ENCODE peak calls at places on chromosomes 6 and 20, in ten cellular contexts. K is suprapubic skin, H is PC-3, N is astrocyte, W is A549, S is psoas muscle, O is HepG2, F is pancreas, I is mammary epithelial cell, Q is GM12864. C is an unnamed sample.

GRCh38 chr20:50144362-50144761 is 9.2 kb downstream of the PEDS1 start:
- DNase-seq in K (peak; percentile 87), H (peak; percentile 73), N (peak; percentile 98), W (peak; percentile 89), S (peak; percentile 83), O (peak; percentile 81), F (no peak), I (peak; percentile 100), Q (no peak), C (no peak)

GRCh38 chr6:120202878-120203277 is 853.3 kb upstream of the MAN1A1 start:
- DNase-seq in K (no peak), H (peak; percentile 29), N (no peak), W (no peak), S (no peak), O (no peak), F (no peak), I (no peak), Q (no peak), C (no peak)

GRCh38 chr6:31769684-31770371 is 7.3 kb downstream of the VWA7 start:
- DNase-seq in K (no peak), H (peak; percentile 85), N (no peak), W (peak; percentile 68), S (peak; percentile 88), O (peak; percentile 71), F (peak; percentile 64), I (peak; percentile 70), Q (no peak), C (peak; percentile 83)

GRCh38 chr6:9204171-9204570 is 768.8 kb upstream of the SLC35B3 start:
- DNase-seq in K (no peak), H (peak; percentile 93), N (peak; percentile 75), W (peak; percentile 13), S (no peak), O (no peak), F (peak; percentile 11), I (peak; percentile 75), Q (no peak), C (no peak)

GRCh38 chr20:32589769-32590168 is 4.6 kb upstream of the NOL4L start:
- DNase-seq in K (no peak), H (no peak), N (no peak), W (no peak), S (no peak), O (no peak), F (no peak), I (no peak), Q (no peak), C (no peak)

GRCh38 chr6:3165631-3166534 is 8.5 kb upstream of the TUBB2A start:
- DNase-seq in K (no peak), H (peak; percentile 35), N (peak; percentile 80), W (no peak), S (no peak), O (peak; percentile 18), F (no peak), I (no peak), Q (no peak), C (no peak)

GRCh38 chr6:168538892-168539811 is 98.2 kb downstream of the SMOC2 start:
- DNase-seq in K (no peak), H (no peak), N (no peak), W (no peak), S (no peak), O (no peak), F (no peak), I (no peak), Q (no peak), C (no peak)

GRCh38 chr6:132972971-132973370 is 158.6 kb downstream of the RPS12 start:
- DNase-seq in K (no peak), H (no peak), N (no peak), W (no peak), S (no peak), O (no peak), F (no peak), I (no peak), Q (no peak), C (no peak)

GRCh38 chr6:114796576-114796975 is 453.8 kb upstream of the HS3ST5 start:
- DNase-seq in K (no peak), H (no peak), N (no peak), W (no peak), S (no peak), O (no peak), F (no peak), I (no peak), Q (no peak), C (no peak)

GRCh38 chr6:119351005-119351394 is 1.4 kb upstream of the MAN1A1 start:
- DNase-seq in K (no peak), H (peak; percentile 57), N (peak; percentile 23), W (peak; percentile 4), S (no peak), O (no peak), F (no peak), I (peak; percentile 35), Q (no peak), C (peak; percentile 48)

GRCh38 chr6:133428299-133428698 is 187.1 kb downstream of the EYA4 start:
- DNase-seq in K (no peak), H (no peak), N (no peak), W (no peak), S (no peak), O (no peak), F (no peak), I (peak; percentile 11), Q (no peak), C (no peak)

GRCh38 chr6:134925800-134926199 is 24.1 kb downstream of the ALDH8A1 start:
- DNase-seq in K (no peak), H (no peak), N (peak; percentile 75), W (no peak), S (no peak), O (no peak), F (no peak), I (peak; percentile 72), Q (no peak), C (no peak)

GRCh38 chr20:17499041-17499440 is 32.1 kb downstream of the BFSP1 start:
- DNase-seq in K (no peak), H (peak; percentile 32), N (peak; percentile 22), W (no peak), S (no peak), O (no peak), F (no peak), I (peak; percentile 72), Q (no peak), C (no peak)

GRCh38 chr6:15796844-15797243 is 134.0 kb upstream of the DTNBP1 start:
- DNase-seq in K (no peak), H (peak; percentile 10), N (no peak), W (no peak), S (no peak), O (no peak), F (no peak), I (peak; percentile 61), Q (no peak), C (no peak)
- H3K4me3 ChIP-seq in K (no peak overlapping the region), H (no peak overlapping the region), N (no peak overlapping the region), W (no peak overlapping the region), S (no peak overlapping the region), O (no peak overlapping the region), F (no peak overlapping the region), I (no peak overlapping the region), Q (no peak overlapping the region), C (no peak overlapping the region)

DNA sequence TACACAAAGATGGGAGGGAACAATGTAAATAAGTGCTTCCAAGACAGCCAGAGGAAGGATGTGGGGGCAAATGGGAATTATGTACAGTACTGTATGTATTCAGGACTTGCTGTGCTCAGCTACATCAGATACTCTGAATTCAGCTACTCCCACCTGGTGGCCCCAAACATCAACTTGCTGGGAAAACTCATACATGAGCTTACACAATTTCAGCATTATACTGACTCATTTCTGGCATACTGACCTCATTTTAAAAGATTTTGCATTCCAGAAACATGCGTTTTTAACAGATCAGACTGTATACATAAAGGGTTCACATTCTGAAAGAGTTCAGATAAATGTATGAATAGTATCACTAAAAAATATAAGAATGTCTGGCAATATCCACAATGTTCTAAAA is 59.7 kb downstream of the GPX5 start:
- DNase-seq in K (no peak), H (peak; percentile 76), N (peak; percentile 55), W (no peak), S (no peak), O (peak; percentile 55), F (no peak), I (peak; percentile 62), Q (no peak), C (no peak)
- TF ChIP-seq CTCF in K (no peak), H (peak; percentile 47), N (peak; percentile 12), W (no peak), S (no peak), O (peak; percentile 53), F (no peak), I (peak; percentile 35), Q (no peak), C (no peak)

GRCh38 chr20:62827323-62828050 is 10.6 kb downstream of the COL9A3 start:
- DNase-seq in K (no peak), H (no peak), N (no peak), W (no peak), S (no peak), O (no peak), F (no peak), I (no peak), Q (no peak), C (no peak)

GRCh38 chr20:62825994-62826645 is 9.3 kb downstream of the COL9A3 start:
- DNase-seq in K (no peak), H (no peak), N (no peak), W (no peak), S (no peak), O (no peak), F (no peak), I (no peak), Q (no peak), C (no peak)

GRCh38 chr20:62828051-62828450 is 11.2 kb downstream of the COL9A3 start:
- DNase-seq in K (no peak), H (no peak), N (no peak), W (no peak), S (no peak), O (no peak), F (no peak), I (no peak), Q (no peak), C (no peak)

GRCh38 chr20:62825288-62825993 is 8.6 kb downstream of the COL9A3 start:
- DNase-seq in K (no peak), H (no peak), N (no peak), W (no peak), S (no peak), O (no peak), F (no peak), I (no peak), Q (no peak), C (no peak)

DNA sequence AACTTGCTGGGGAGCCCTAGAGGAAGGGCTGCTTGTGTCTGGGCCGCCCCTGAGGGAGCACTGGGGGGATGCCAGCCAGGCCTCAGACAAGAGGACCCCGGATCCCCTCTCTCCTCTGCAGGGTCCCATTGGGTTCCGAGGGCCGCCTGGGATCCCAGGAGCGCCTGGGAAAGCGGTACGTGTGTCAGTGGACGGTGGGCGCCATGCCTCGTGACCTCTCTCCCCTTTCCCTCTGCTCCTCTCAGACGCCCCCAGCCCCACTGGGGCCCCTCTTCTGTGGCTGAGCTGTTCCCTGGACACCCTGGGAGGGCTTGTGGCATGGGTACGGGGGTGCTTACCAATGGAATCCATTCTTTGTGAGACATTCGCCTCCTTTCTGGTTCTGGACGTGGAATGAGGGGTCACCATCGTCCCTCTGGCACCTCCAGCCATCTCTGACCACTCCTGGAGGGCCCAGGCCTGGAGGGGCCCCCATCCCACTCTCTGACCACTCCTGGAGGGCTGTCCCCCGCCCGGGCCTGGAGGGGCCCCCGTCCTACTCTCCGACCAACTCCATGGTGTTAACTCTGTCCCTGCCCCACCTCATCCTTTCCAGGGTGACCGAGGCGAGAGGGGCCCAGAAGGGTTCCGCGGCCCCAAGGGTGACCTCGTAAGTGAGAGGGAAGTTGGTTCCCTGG is 9.9 kb downstream of the COL9A3 start:
- DNase-seq in K (no peak), H (no peak), N (no peak), W (no peak), S (no peak), O (no peak), F (peak; percentile 4), I (no peak), Q (no peak), C (no peak)
- H3K4me3 ChIP-seq in K (no peak overlapping the region), H (no peak overlapping the region), N (no peak overlapping the region), W (no peak overlapping the region), S (no peak overlapping the region), O (no peak overlapping the region), F (no peak overlapping the region), I (no peak overlapping the region), Q (no peak overlapping the region), C (no peak overlapping the region)

GRCh38 chr6:131950767-131951575 is at the start of gene CCN2:
- DNase-seq in K (peak; percentile 93), H (peak; percentile 87), N (peak; percentile 99), W (peak; percentile 94), S (peak; percentile 85), O (peak; percentile 100), F (peak; percentile 71), I (peak; percentile 89), Q (no peak), C (no peak)
- TF ChIP-seq CTCF in K (no peak), H (no peak), N (no peak), W (no peak), S (no peak), O (no peak), F (no peak), I (no peak), Q (no peak), C (no peak)

C was measured in GM12865.